ENCODE peak calls at places on chromosomes 16 and 17, in four cellular contexts. One of them, this sample, is unnamed.
A peak's percentile ranks its signal among the peaks of the same experiment; 100 is the strongest.

GRCh38 chr17:57629886-57630285 is 115.2 kb downstream of the CCDC182 start:
- DNase-seq in left ventricle myocardium inferior: no peak
- DNase-seq in SK-N-SH: no peak
- DNase-seq in ascending aorta: no peak
- DNase-seq in this sample: no peak

GRCh38 chr17:29640413-29640812 is 17.7 kb upstream of the CORO6 start:
- DNase-seq in left ventricle myocardium inferior: no peak
- DNase-seq in SK-N-SH: no peak
- DNase-seq in ascending aorta: no peak
- DNase-seq in this sample: no peak

GRCh38 chr17:927611-928461 is 51.7 kb downstream of the NXN start:
- DNase-seq in left ventricle myocardium inferior: no peak
- DNase-seq in SK-N-SH: no peak
- DNase-seq in ascending aorta: no peak
- DNase-seq in this sample: no peak

GRCh38 chr17:74337834-74338500 is 11.9 kb downstream of the KIF19 start:
- DNase-seq in left ventricle myocardium inferior: no peak
- DNase-seq in SK-N-SH: peak; percentile 36
- DNase-seq in ascending aorta: no peak
- DNase-seq in this sample: peak; percentile 45

GRCh38 chr16:89241187-89242003 is 23.9 kb downstream of the ZNF778 start:
- DNase-seq in left ventricle myocardium inferior: peak; percentile 63
- DNase-seq in SK-N-SH: peak; percentile 87
- DNase-seq in ascending aorta: no peak
- DNase-seq in this sample: peak; percentile 79

GRCh38 chr17:76585649-76586593 is at the start of gene ST6GALNAC2:
- DNase-seq in left ventricle myocardium inferior: peak; percentile 69
- DNase-seq in SK-N-SH: peak; percentile 94
- DNase-seq in ascending aorta: no peak
- DNase-seq in this sample: peak; percentile 22

GRCh38 chr16:68884867-68885266 is 41.5 kb downstream of the TANGO6 start:
- DNase-seq in left ventricle myocardium inferior: no peak
- DNase-seq in SK-N-SH: no peak
- DNase-seq in ascending aorta: no peak
- DNase-seq in this sample: no peak

GRCh38 chr17:27466376-27466747 is 10.1 kb downstream of the KSR1 start:
- DNase-seq in left ventricle myocardium inferior: no peak
- DNase-seq in SK-N-SH: no peak
- DNase-seq in ascending aorta: no peak
- DNase-seq in this sample: no peak

GRCh38 chr17:69067274-69068047 is 6.7 kb upstream of the ABCA9 start:
- DNase-seq in left ventricle myocardium inferior: no peak
- DNase-seq in SK-N-SH: no peak
- DNase-seq in ascending aorta: no peak
- DNase-seq in this sample: no peak

GRCh38 chr17:65509032-65509431 is 52.4 kb downstream of the AXIN2 start:
- DNase-seq in left ventricle myocardium inferior: no peak
- DNase-seq in SK-N-SH: no peak
- DNase-seq in ascending aorta: no peak
- DNase-seq in this sample: no peak

GRCh38 chr16:56609463-56609921 is 1.1 kb downstream of the MT2A start:
- DNase-seq in left ventricle myocardium inferior: no peak
- DNase-seq in SK-N-SH: peak; percentile 69
- DNase-seq in ascending aorta: no peak
- DNase-seq in this sample: peak; percentile 38

GRCh38 chr17:1413281-1413791 is 13.3 kb upstream of the YWHAE start:
- DNase-seq in left ventricle myocardium inferior: peak; percentile 82
- DNase-seq in SK-N-SH: peak; percentile 54
- DNase-seq in ascending aorta: peak; percentile 35
- DNase-seq in this sample: no peak

GRCh38 chr17:14201087-14201486 is 35.6 kb downstream of the CDRT15 start:
- DNase-seq in left ventricle myocardium inferior: no peak
- DNase-seq in SK-N-SH: no peak
- DNase-seq in ascending aorta: no peak
- DNase-seq in this sample: no peak

GRCh38 chr17:35743911-35744328 is 9.1 kb downstream of the GAS2L2 start:
- DNase-seq in left ventricle myocardium inferior: no peak
- DNase-seq in SK-N-SH: peak; percentile 14
- DNase-seq in ascending aorta: no peak
- DNase-seq in this sample: no peak

GRCh38 chr16:57781741-57782606 is 20.3 kb downstream of the KIFC3 start:
- DNase-seq in left ventricle myocardium inferior: no peak
- DNase-seq in SK-N-SH: no peak
- DNase-seq in ascending aorta: no peak
- DNase-seq in this sample: no peak

GRCh38 chr17:36742267-36743000 is 141.1 kb downstream of the MRM1 start:
- DNase-seq in left ventricle myocardium inferior: no peak
- DNase-seq in SK-N-SH: no peak
- DNase-seq in ascending aorta: no peak
- DNase-seq in this sample: no peak

GRCh38 chr17:66673668-66674276 is 161.1 kb upstream of the CACNG5 start:
- DNase-seq in left ventricle myocardium inferior: no peak
- DNase-seq in SK-N-SH: peak; percentile 70
- DNase-seq in ascending aorta: no peak
- DNase-seq in this sample: peak; percentile 58

GRCh38 chr16:50695017-50696000 is 1.9 kb downstream of the NOD2 start:
- DNase-seq in left ventricle myocardium inferior: no peak
- DNase-seq in SK-N-SH: no peak
- DNase-seq in ascending aorta: no peak
- DNase-seq in this sample: no peak

GRCh38 chr17:73551756-73552155 is 92.5 kb downstream of the SDK2 start:
- DNase-seq in left ventricle myocardium inferior: no peak
- DNase-seq in SK-N-SH: no peak
- DNase-seq in ascending aorta: no peak
- DNase-seq in this sample: no peak

GRCh38 chr16:76335187-76335974 is 58.2 kb downstream of the CNTNAP4 start:
- DNase-seq in left ventricle myocardium inferior: no peak
- DNase-seq in SK-N-SH: no peak
- DNase-seq in ascending aorta: no peak
- DNase-seq in this sample: no peak

GRCh38 chr17:47693667-47694017 is 319 bp upstream of the TBKBP1 start:
- DNase-seq in left ventricle myocardium inferior: no peak
- DNase-seq in SK-N-SH: no peak
- DNase-seq in ascending aorta: no peak
- DNase-seq in this sample: no peak

GRCh38 chr17:64969046-64969501 is 49.8 kb upstream of the LRRC37A3 start:
- DNase-seq in left ventricle myocardium inferior: no peak
- DNase-seq in SK-N-SH: no peak
- DNase-seq in ascending aorta: no peak
- DNase-seq in this sample: no peak

GRCh38 chr16:26645629-26646028 is 421.1 kb upstream of the C16orf82 start:
- DNase-seq in left ventricle myocardium inferior: no peak
- DNase-seq in SK-N-SH: peak; percentile 9
- DNase-seq in ascending aorta: no peak
- DNase-seq in this sample: peak; percentile 7

GRCh38 chr16:56317998-56318912 is 107.1 kb downstream of the AMFR start:
- DNase-seq in left ventricle myocardium inferior: peak; percentile 81
- DNase-seq in SK-N-SH: peak; percentile 97
- DNase-seq in ascending aorta: peak; percentile 37
- DNase-seq in this sample: peak; percentile 84

GRCh38 chr16:17072104-17072503 is 398.7 kb downstream of the XYLT1 start:
- DNase-seq in left ventricle myocardium inferior: no peak
- DNase-seq in SK-N-SH: no peak
- DNase-seq in ascending aorta: no peak
- DNase-seq in this sample: no peak

GRCh38 chr17:81888988-81889595 is 2.3 kb downstream of the ALYREF start:
- DNase-seq in left ventricle myocardium inferior: no peak
- DNase-seq in SK-N-SH: no peak
- DNase-seq in ascending aorta: no peak
- DNase-seq in this sample: no peak

GRCh38 chr17:73315481-73315880 is 3.7 kb upstream of the CDC42EP4 start:
- DNase-seq in left ventricle myocardium inferior: no peak
- DNase-seq in SK-N-SH: no peak
- DNase-seq in ascending aorta: no peak
- DNase-seq in this sample: no peak

GRCh38 chr16:23670137-23670776 is 8.4 kb upstream of the PLK1 start:
- DNase-seq in left ventricle myocardium inferior: no peak
- DNase-seq in SK-N-SH: no peak
- DNase-seq in ascending aorta: no peak
- DNase-seq in this sample: no peak

GRCh38 chr16:11665071-11665491 is 3.2 kb upstream of the SNN start:
- DNase-seq in left ventricle myocardium inferior: no peak
- DNase-seq in SK-N-SH: no peak
- DNase-seq in ascending aorta: no peak
- DNase-seq in this sample: no peak

GRCh38 chr17:77279448-77280303 is 138.9 kb downstream of the SEC14L1 start:
- DNase-seq in left ventricle myocardium inferior: no peak
- DNase-seq in SK-N-SH: peak; percentile 44
- DNase-seq in ascending aorta: no peak
- DNase-seq in this sample: no peak

GRCh38 chr16:89041571-89042481 is 51.8 kb upstream of the ACSF3 start:
- DNase-seq in left ventricle myocardium inferior: no peak
- DNase-seq in SK-N-SH: no peak
- DNase-seq in ascending aorta: no peak
- DNase-seq in this sample: no peak

GRCh38 chr17:43779145-43780125 is 658 bp upstream of the DUSP3 start:
- DNase-seq in left ventricle myocardium inferior: no peak
- DNase-seq in SK-N-SH: no peak
- DNase-seq in ascending aorta: no peak
- DNase-seq in this sample: no peak

GRCh38 chr17:80945736-80946135 is 45.9 kb upstream of the CHMP6 start:
- DNase-seq in left ventricle myocardium inferior: peak; percentile 8
- DNase-seq in SK-N-SH: peak; percentile 36
- DNase-seq in ascending aorta: no peak
- DNase-seq in this sample: no peak

GRCh38 chr16:56600398-56600999 is 7.9 kb upstream of the MT2A start:
- DNase-seq in left ventricle myocardium inferior: no peak
- DNase-seq in SK-N-SH: peak; percentile 72
- DNase-seq in ascending aorta: no peak
- DNase-seq in this sample: peak; percentile 58

GRCh38 chr17:35214192-35214591 is 20.0 kb upstream of the SLC35G3 start:
- DNase-seq in left ventricle myocardium inferior: no peak
- DNase-seq in SK-N-SH: no peak
- DNase-seq in ascending aorta: no peak
- DNase-seq in this sample: no peak

GRCh38 chr16:12027091-12027490 is 50.6 kb downstream of the SNX29 start:
- DNase-seq in left ventricle myocardium inferior: no peak
- DNase-seq in SK-N-SH: peak; percentile 14
- DNase-seq in ascending aorta: no peak
- DNase-seq in this sample: no peak

GRCh38 chr16:86665319-86665675 is 86.9 kb downstream of the FOXL1 start:
- DNase-seq in left ventricle myocardium inferior: no peak
- DNase-seq in SK-N-SH: no peak
- DNase-seq in ascending aorta: no peak
- DNase-seq in this sample: no peak
- H3K27ac ChIP-seq in left ventricle myocardium inferior: peak overlapping the region; percentile 81
- H3K27ac ChIP-seq in SK-N-SH: peak overlapping the region; percentile 98
- H3K27ac ChIP-seq in ascending aorta: peak overlapping the region; percentile 74
- H3K27ac ChIP-seq in this sample: no peak overlapping the region

GRCh38 chr17:38602453-38602852 is 3.3 kb downstream of the SRCIN1 start:
- DNase-seq in left ventricle myocardium inferior: no peak
- DNase-seq in SK-N-SH: no peak
- DNase-seq in ascending aorta: no peak
- DNase-seq in this sample: no peak
- H3K27ac ChIP-seq in left ventricle myocardium inferior: no peak overlapping the region
- H3K27ac ChIP-seq in SK-N-SH: no peak overlapping the region
- H3K27ac ChIP-seq in ascending aorta: no peak overlapping the region
- H3K27ac ChIP-seq in this sample: no peak overlapping the region

GRCh38 chr16:73040136-73040535 is 7.8 kb downstream of the ZFHX3 start:
- DNase-seq in left ventricle myocardium inferior: no peak
- DNase-seq in SK-N-SH: no peak
- DNase-seq in ascending aorta: no peak
- DNase-seq in this sample: no peak
- H3K27ac ChIP-seq in left ventricle myocardium inferior: no peak overlapping the region
- H3K27ac ChIP-seq in SK-N-SH: no peak overlapping the region
- H3K27ac ChIP-seq in ascending aorta: no peak overlapping the region
- H3K27ac ChIP-seq in this sample: no peak overlapping the region

GRCh38 chr17:59668816-59669215 is 38.4 kb downstream of the PTRH2 start:
- DNase-seq in left ventricle myocardium inferior: no peak
- DNase-seq in SK-N-SH: no peak
- DNase-seq in ascending aorta: no peak
- DNase-seq in this sample: no peak
- H3K27ac ChIP-seq in left ventricle myocardium inferior: peak overlapping the region; percentile 22
- H3K27ac ChIP-seq in SK-N-SH: peak overlapping the region; percentile 82
- H3K27ac ChIP-seq in ascending aorta: peak overlapping the region; percentile 73
- H3K27ac ChIP-seq in this sample: no peak overlapping the region

GRCh38 chr16:86982912-86983311 is 334.3 kb downstream of the C16orf95 start:
- DNase-seq in left ventricle myocardium inferior: no peak
- DNase-seq in SK-N-SH: no peak
- DNase-seq in ascending aorta: no peak
- DNase-seq in this sample: no peak

GRCh38 chr16:86985656-86986030 is 331.5 kb downstream of the C16orf95 start:
- DNase-seq in left ventricle myocardium inferior: no peak
- DNase-seq in SK-N-SH: no peak
- DNase-seq in ascending aorta: no peak
- DNase-seq in this sample: no peak

GRCh38 chr16:86983621-86984020 is 333.6 kb downstream of the C16orf95 start:
- DNase-seq in left ventricle myocardium inferior: no peak
- DNase-seq in SK-N-SH: no peak
- DNase-seq in ascending aorta: no peak
- DNase-seq in this sample: no peak

GRCh38 chr16:86984975-86985655 is 332.1 kb downstream of the C16orf95 start:
- DNase-seq in left ventricle myocardium inferior: peak; percentile 75
- DNase-seq in SK-N-SH: no peak
- DNase-seq in ascending aorta: no peak
- DNase-seq in this sample: no peak

DNA sequence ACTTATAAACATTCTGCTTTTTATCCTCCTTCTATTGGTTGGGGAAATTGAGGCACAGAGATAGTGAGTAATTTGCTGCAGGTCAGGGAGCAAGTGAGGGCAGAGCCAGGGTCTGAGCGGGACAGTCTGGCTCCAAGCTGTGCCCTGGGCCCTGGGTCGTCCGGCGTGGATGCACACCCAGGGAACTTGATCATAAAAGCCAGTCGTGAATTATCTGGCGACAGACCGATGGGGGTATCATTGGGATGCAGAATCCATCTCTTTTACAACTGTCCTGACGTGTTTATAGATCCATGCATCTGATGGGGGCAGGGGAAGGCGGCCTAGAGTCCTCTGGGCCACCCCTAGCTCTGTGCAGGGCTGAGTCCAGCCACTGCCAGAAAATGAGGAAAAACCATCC is 332.9 kb downstream of the C16orf95 start:
- DNase-seq in left ventricle myocardium inferior: no peak
- DNase-seq in SK-N-SH: no peak
- DNase-seq in ascending aorta: no peak
- DNase-seq in this sample: no peak
- H3K27ac ChIP-seq in left ventricle myocardium inferior: peak overlapping the region; percentile 90
- H3K27ac ChIP-seq in SK-N-SH: no peak overlapping the region
- H3K27ac ChIP-seq in ascending aorta: no peak overlapping the region
- H3K27ac ChIP-seq in this sample: no peak overlapping the region